ENCODE peak calls at places on chromosomes 3 and 15, in seven cellular contexts. P is NCI-H1417 treated with DMSO at 0.1 percent for 48 hours; K is mesothelial cell of epicardium; G is NCI-H460; Y is stimulated activated CD4-positive, alpha-beta T cell treated with anti-CD3 and anti-CD28 coated beads, Interleukin-12 subunit alpha, Interleukin-12 subunit beta, amount 100 ng/mL, for 24 hours; N is cardiac muscle cell; U is H54. Q is an unnamed sample.

GRCh38 chr3:487580-487979 is 291.0 kb downstream of the CHL1 start:
- DNase-seq in P (no peak), K (no peak), G (no peak), Y (no peak), N (no peak), U (no peak), Q (peak)

GRCh38 chr3:171809513-171810277 is 588 bp downstream of the PLD1 start:
- DNase-seq in P (no peak), K (peak), G (peak), Y (peak), N (peak), U (peak), Q (peak)

GRCh38 chr3:126355777-126356372 is 1.3 kb downstream of the KLF15 start:
- DNase-seq in P (no peak), K (peak), G (peak), Y (no peak), N (peak), U (no peak), Q (no peak)

GRCh38 chr3:20772869-20773268 is 586.9 kb upstream of the SGO1 start:
- DNase-seq in P (no peak), K (no peak), G (no peak), Y (no peak), N (no peak), U (no peak), Q (no peak)

GRCh38 chr3:170759511-170760173 is 110.4 kb downstream of the RPL22L1 start:
- DNase-seq in P (no peak), K (no peak), G (no peak), Y (no peak), N (no peak), U (no peak), Q (no peak)

GRCh38 chr3:69445498-69445897 is 59.6 kb upstream of the FRMD4B start:
- DNase-seq in P (no peak), K (no peak), G (no peak), Y (no peak), N (no peak), U (no peak), Q (no peak)

GRCh38 chr3:72887378-72887722 is 496 bp upstream of the GXYLT2 start:
- DNase-seq in P (no peak), K (no peak), G (no peak), Y (no peak), N (no peak), U (no peak), Q (no peak)

GRCh38 chr3:101216710-101217457 is 103.5 kb downstream of the IMPG2 start:
- DNase-seq in P (no peak), K (no peak), G (no peak), Y (no peak), N (peak), U (no peak), Q (no peak)

GRCh38 chr3:197008436-197009209 is 21.0 kb downstream of the MELTF start:
- DNase-seq in P (no peak), K (no peak), G (no peak), Y (no peak), N (no peak), U (no peak), Q (no peak)

GRCh38 chr3:189490749-189491148 is 140.4 kb upstream of the TP63 start:
- DNase-seq in P (no peak), K (no peak), G (no peak), Y (no peak), N (no peak), U (no peak), Q (no peak)

GRCh38 chr15:91942676-91943417 is 89.3 kb downstream of the SLCO3A1 start:
- DNase-seq in P (no peak), K (no peak), G (peak), Y (peak), N (peak), U (no peak), Q (peak)

GRCh38 chr3:20320489-20320888 is 134.5 kb upstream of the SGO1 start:
- DNase-seq in P (no peak), K (no peak), G (no peak), Y (no peak), N (no peak), U (no peak), Q (no peak)

GRCh38 chr3:13071695-13072094 is 1.5 kb downstream of the IQSEC1 start:
- DNase-seq in P (no peak), K (no peak), G (no peak), Y (no peak), N (no peak), U (no peak), Q (no peak)